ENCODE peak calls at places on chromosomes 7 and 10, in eight cellular contexts. M is colonic mucosa, F is NCI-H524, P is cardiac muscle cell, J is left colon, L is kidney tubule cell, K is adipocyte, S is NCI-H69. W is an unnamed sample.

GRCh38 chr7:148882668-148883232 is 1.3 kb downstream of the EZH2 start:
- DNase-seq in J (no peak), S (peak; percentile 78), M (peak; percentile 20), K (peak; percentile 50), F (peak; percentile 63), L (no peak), P (peak; percentile 3), W (no peak)

GRCh38 chr10:103661198-103661950 is 167.9 kb downstream of the NEURL1 start:
- DNase-seq in M (peak; percentile 71), F (peak; percentile 50), L (peak; percentile 70), P (peak; percentile 95), J (peak; percentile 58), K (peak; percentile 98), S (peak; percentile 89), W (peak; percentile 86)

GRCh38 chr7:135147899-135148721 is at the start of gene TMEM140:
- DNase-seq in F (no peak), K (peak; percentile 55), J (peak; percentile 58), M (peak; percentile 70), L (peak; percentile 74), S (peak; percentile 36), P (peak; percentile 71), W (peak; percentile 65)

GRCh38 chr10:73758704-73759511 is 14.7 kb downstream of the SEC24C start:
- DNase-seq in P (no peak), M (no peak), K (no peak), S (peak; percentile 54), L (no peak), J (no peak), F (no peak), W (no peak)

GRCh38 chr10:3339121-3339520 is 166.5 kb upstream of the PITRM1 start:
- DNase-seq in K (no peak), L (no peak), J (no peak), P (no peak), F (no peak), S (no peak), M (no peak), W (no peak)

GRCh38 chr10:105974803-105975456 is 1189.6 kb downstream of the SORCS1 start:
- DNase-seq in F (no peak), K (peak; percentile 15), S (peak; percentile 36), M (no peak), P (peak; percentile 52), J (no peak), L (peak; percentile 26), W (no peak)

GRCh38 chr10:43962346-43963191 is 313.9 kb upstream of the ZNF32 start:
- DNase-seq in F (no peak), K (peak; percentile 3), M (peak; percentile 21), P (no peak), S (no peak), J (no peak), L (no peak), W (peak; percentile 42)

GRCh38 chr7:83305027-83305426 is 142.3 kb upstream of the PCLO start:
- DNase-seq in K (peak; percentile 28), S (no peak), J (no peak), M (no peak), P (no peak), L (no peak), F (no peak), W (no peak)

GRCh38 chr7:75695036-75695435 is 43.7 kb downstream of the HIP1 start:
- DNase-seq in M (no peak), L (no peak), K (no peak), P (no peak), J (no peak), F (peak; percentile 55), S (peak; percentile 90), W (no peak)

GRCh38 chr7:7428806-7429205 is 106.9 kb downstream of the COL28A1 start:
- DNase-seq in K (peak; percentile 80), S (peak; percentile 86), L (no peak), J (no peak), P (peak; percentile 19), M (no peak), F (no peak), W (no peak)

GRCh38 chr7:128425851-128426250 is 16.1 kb upstream of the IMPDH1 start:
- DNase-seq in J (peak; percentile 86), F (peak; percentile 57), S (peak; percentile 65), M (peak; percentile 84), K (peak; percentile 80), L (peak; percentile 58), P (peak; percentile 76), W (peak; percentile 75)

GRCh38 chr7:81248420-81248819 is 329.6 kb upstream of the SEMA3C start:
- DNase-seq in F (no peak), K (no peak), P (no peak), J (no peak), L (no peak), S (peak; percentile 23), M (no peak), W (no peak)